ENCODE peak calls at places on chromosomes 16 and 17, in four cellular contexts. L, M, O and I are unnamed samples.

GRCh38 chr16:22631264-22631663 is 120.6 kb downstream of the NPIPB5 start:
- DNase-seq in L (no peak), M (no peak), O (no peak), I (no peak)

GRCh38 chr16:69579783-69580182 is 14.0 kb downstream of the NFAT5 start:
- DNase-seq in M (no peak), L (no peak), O (no peak), I (no peak)

GRCh38 chr16:89921699-89922476 is 1.3 kb upstream of the TUBB3 start:
- DNase-seq in M (peak), O (peak), L (peak), I (peak)

GRCh38 chr16:59510008-59510424 is 775.9 kb upstream of the GOT2 start:
- DNase-seq in L (no peak), O (no peak), M (no peak), I (no peak)

GRCh38 chr16:31192856-31193642 is 9.5 kb downstream of the PYCARD start:
- DNase-seq in O (no peak), L (no peak), M (no peak), I (no peak)

GRCh38 chr17:45172541-45173286 is 11.0 kb downstream of the HEXIM2 start:
- DNase-seq in M (peak), L (peak), O (peak), I (peak)

GRCh38 chr16:57146735-57147134 is 39.1 kb downstream of the PSME3IP1 start:
- DNase-seq in L (no peak), M (no peak), O (no peak), I (no peak)

GRCh38 chr16:56610609-56611111 is 2.3 kb downstream of the MT2A start:
- DNase-seq in L (no peak), O (peak), M (peak), I (no peak)

GRCh38 chr17:2024572-2025219 is 438 bp downstream of the RTN4RL1 start:
- DNase-seq in O (no peak), L (no peak), M (no peak), I (no peak)

GRCh38 chr16:13480801-13481200 is 439.2 kb upstream of the ERCC4 start:
- DNase-seq in L (no peak), M (no peak), O (no peak), I (no peak)

GRCh38 chr17:59425085-59425901 is 93.8 kb downstream of the YPEL2 start:
- DNase-seq in L (peak), O (peak), M (peak), I (peak)

GRCh38 chr17:29042679-29043538 is at the start of gene PIPOX:
- DNase-seq in O (peak), L (peak), M (peak), I (no peak)

GRCh38 chr16:90057738-90058173 is 19.4 kb downstream of the PRDM7 start:
- DNase-seq in M (peak), L (peak), O (peak), I (peak)

GRCh38 chr16:69669577-69669976 is 56.8 kb downstream of the NQO1 start:
- DNase-seq in L (no peak), O (peak), M (peak), I (no peak)

GRCh38 chr16:50535506-50536257 is 12.5 kb upstream of the NKD1 start:
- DNase-seq in M (no peak), L (no peak), O (no peak), I (no peak)

GRCh38 chr17:1518410-1518809 is 2.0 kb upstream of the INPP5K start:
- DNase-seq in O (no peak), M (no peak), L (no peak), I (no peak)

GRCh38 chr17:73533801-73534574 is 110.3 kb downstream of the SDK2 start:
- DNase-seq in L (no peak), O (no peak), M (no peak), I (no peak)

GRCh38 chr16:49274936-49275730 is 6.5 kb downstream of the CBLN1 start:
- DNase-seq in M (no peak), O (no peak), L (no peak), I (no peak)

GRCh38 chr16:87460936-87461335 is 31.9 kb downstream of the ZCCHC14 start:
- DNase-seq in L (no peak), O (no peak), M (no peak), I (no peak)

GRCh38 chr16:5024632-5025031 is 9.1 kb downstream of the NAGPA start:
- DNase-seq in M (peak), L (peak), O (no peak), I (peak)
- TF ChIP-seq CTCF in M (peak), L (no peak), O (no peak), I (peak)

GRCh38 chr17:15883617-15884111 is 61.3 kb upstream of the ADORA2B start:
- DNase-seq in L (peak), M (peak), O (no peak), I (peak)

GRCh38 chr17:15885770-15886169 is 59.2 kb upstream of the ADORA2B start:
- DNase-seq in M (no peak), O (no peak), L (no peak), I (no peak)

GRCh38 chr17:15884731-15885130 is 60.2 kb upstream of the ADORA2B start:
- DNase-seq in L (no peak), O (no peak), M (peak), I (no peak)

GRCh38 chr17:15882777-15883176 is 62.2 kb upstream of the ADORA2B start:
- DNase-seq in M (no peak), O (no peak), L (no peak), I (no peak)

DNA sequence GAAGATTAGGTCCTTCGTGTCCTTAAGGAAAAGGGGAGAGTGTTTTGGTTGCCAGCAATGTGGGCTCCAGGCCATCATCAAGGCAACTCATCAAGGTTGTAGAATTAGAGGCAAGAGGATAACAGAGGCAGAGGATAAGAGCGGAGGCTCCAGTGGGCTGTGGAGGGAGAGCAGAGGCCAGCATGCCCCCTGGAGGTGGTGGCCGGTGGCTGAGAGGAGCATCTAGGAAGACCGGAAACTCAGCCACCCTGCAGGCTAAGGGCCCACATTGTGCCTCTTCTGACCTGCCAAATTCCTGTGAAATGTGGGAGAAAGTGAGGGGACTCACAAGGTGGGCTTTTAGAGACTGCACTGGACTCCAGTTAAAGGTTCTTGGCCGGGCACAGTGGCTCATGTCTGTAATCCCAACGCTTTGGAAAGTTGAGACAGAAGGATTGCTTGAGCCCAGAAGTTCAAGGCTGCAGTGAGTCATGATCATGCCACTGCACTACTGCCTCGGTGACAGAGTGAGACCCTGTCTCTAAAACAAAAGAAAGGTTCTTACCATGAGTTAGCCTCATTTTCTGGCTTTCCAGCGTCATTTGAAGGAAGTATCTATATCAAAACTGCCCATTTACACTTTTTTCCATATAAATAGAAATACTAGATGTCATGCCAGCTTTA is 62.7 kb upstream of the ADORA2B start:
- DNase-seq in O (no peak), M (no peak), L (no peak), I (no peak)
- TF ChIP-seq CTCF in O (no peak), M (no peak), L (peak), I (peak)

GRCh38 chr16:76900285-76901263 is 290.4 kb upstream of the MON1B start:
- DNase-seq in M (no peak), O (peak), L (no peak), I (no peak)
- TF ChIP-seq CTCF in M (no peak), O (no peak), L (no peak), I (no peak)

GRCh38 chr16:76162046-76162445 is 115.2 kb upstream of the CNTNAP4 start:
- DNase-seq in O (no peak), L (no peak), M (no peak), I (no peak)

GRCh38 chr16:76157629-76158028 is 119.6 kb upstream of the CNTNAP4 start:
- DNase-seq in O (no peak), M (no peak), L (no peak), I (no peak)
- TF ChIP-seq CTCF in O (no peak), M (no peak), L (no peak), I (no peak)

GRCh38 chr16:3059041-3059722 is 6.3 kb upstream of the IL32 start:
- DNase-seq in O (peak), L (peak), M (peak), I (peak)

GRCh38 chr16:3057181-3058166 is 8.0 kb upstream of the IL32 start:
- DNase-seq in L (no peak), O (no peak), M (no peak), I (no peak)

GRCh38 chr16:3059723-3060242 is 5.7 kb upstream of the IL32 start:
- DNase-seq in L (no peak), M (no peak), O (no peak), I (no peak)

GRCh38 chr16:3056336-3057180 is 8.9 kb upstream of the IL32 start:
- DNase-seq in M (no peak), O (no peak), L (no peak), I (no peak)

GRCh38 chr16:3058173-3059030 is 7.0 kb upstream of the IL32 start:
- DNase-seq in O (peak), L (peak), M (peak), I (no peak)
- TF ChIP-seq CTCF in O (no peak), L (peak), M (no peak), I (no peak)

GRCh38 chr17:34443832-34444469 is 80.9 kb upstream of the CCL1 start:
- DNase-seq in O (peak), L (no peak), M (no peak), I (no peak)
- TF ChIP-seq CTCF in O (peak), L (no peak), M (no peak), I (peak)

GRCh38 chr16:70696368-70696767 is 10.5 kb upstream of the MTSS2 start:
- DNase-seq in M (no peak), L (no peak), O (no peak), I (no peak)

GRCh38 chr16:70698901-70699300 is 13.0 kb upstream of the MTSS2 start:
- DNase-seq in M (no peak), O (no peak), L (no peak), I (no peak)

GRCh38 chr16:70699696-70700095 is 13.8 kb upstream of the MTSS2 start:
- DNase-seq in M (no peak), L (no peak), O (no peak), I (no peak)

GRCh38 chr16:70696952-70697600 is 11.2 kb upstream of the MTSS2 start:
- DNase-seq in M (no peak), O (no peak), L (no peak), I (no peak)

DNA sequence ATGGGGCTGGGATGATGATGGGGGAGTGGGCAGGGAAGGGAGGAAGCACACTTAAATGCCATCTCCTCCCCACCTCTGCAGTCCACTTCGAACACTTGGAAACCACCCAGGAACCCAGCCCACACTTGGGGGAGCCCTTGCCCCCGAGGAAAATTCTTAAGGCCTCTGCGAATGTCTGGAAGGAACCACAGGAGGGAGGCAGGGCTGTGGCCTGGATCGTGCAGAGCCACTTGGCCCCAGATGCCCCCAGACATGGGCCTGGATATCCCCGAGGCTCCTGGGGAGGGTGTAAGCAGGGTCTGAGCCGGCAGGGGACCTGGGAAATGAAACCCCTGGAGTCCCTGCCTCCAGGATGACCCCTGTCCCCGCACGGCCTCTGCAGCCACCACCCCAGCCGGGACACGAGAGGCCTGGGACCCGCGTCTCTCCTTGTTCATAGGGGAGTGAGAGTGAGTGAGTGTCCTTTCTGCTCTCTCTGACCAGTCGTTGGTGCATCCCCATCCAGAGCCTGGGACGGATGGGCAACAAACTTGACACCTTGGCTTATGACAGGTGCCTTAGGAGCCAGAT is 11.8 kb upstream of the MTSS2 start:
- DNase-seq in M (no peak), O (no peak), L (peak), I (no peak)
- TF ChIP-seq CTCF in M (no peak), O (no peak), L (peak), I (peak)

DNA sequence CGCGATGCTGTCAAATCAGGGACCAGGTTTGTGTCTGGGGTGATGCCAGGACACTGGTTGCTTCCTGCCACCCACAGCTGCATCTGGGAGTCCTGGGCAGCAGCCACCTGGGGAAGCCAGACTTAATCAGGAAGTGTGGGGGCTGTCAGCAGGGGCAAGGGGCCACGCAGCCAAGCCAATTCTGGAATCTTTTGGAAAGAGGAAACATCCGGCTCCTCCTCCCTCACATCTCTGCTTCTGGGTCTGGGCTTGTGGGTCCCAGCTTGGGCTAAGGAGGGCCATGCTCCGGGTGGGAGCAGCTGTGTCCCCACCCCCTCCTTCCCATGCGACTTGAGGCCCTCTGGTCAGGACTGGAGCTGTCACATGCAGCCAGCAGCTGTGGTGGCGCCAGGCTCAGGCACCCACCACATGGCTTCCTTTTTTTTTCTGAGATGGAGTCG is 37.0 kb upstream of the CCDC182 start:
- DNase-seq in O (no peak), L (no peak), M (no peak), I (no peak)
- TF ChIP-seq CTCF in O (no peak), L (no peak), M (no peak), I (no peak)

GRCh38 chr16:24580665-24581064 is 41.3 kb downstream of the RBBP6 start:
- DNase-seq in M (peak), O (peak), L (peak), I (peak)
- TF ChIP-seq CTCF in M (peak), O (peak), L (peak), I (peak)